ENCODE peak calls at places on chromosomes 11 and 22, in ten cellular contexts. C is testis, U is adrenal gland, J is breast epithelium, V is gastrocnemius medialis, P is HCT116, L is uterus, X is transverse colon, Y is stomach, K is K562. O is an unnamed sample. For H3K36me3, the result is how much of the 10 kb centered on the place peaks cover.

GRCh38 chr11:99320769-99321290 is 300.1 kb downstream of the CNTN5 start:
- DNase-seq in C (no peak), U (no peak), J (no peak), V (no peak), P (no peak), L (no peak), X (no peak), Y (no peak), K (no peak), O (no peak)

GRCh38 chr11:94400839-94401772 is at the start of gene GPR83:
- DNase-seq in C (peak), U (no peak), J (no peak), V (no peak), P (no peak), L (no peak), X (no peak), Y (no peak), K (no peak), O (no peak)

GRCh38 chr11:17986007-17986710 is 26.7 kb downstream of the SERGEF start:
- DNase-seq in C (peak), U (peak), J (no peak), V (peak), P (peak), L (peak), X (no peak), Y (no peak), K (no peak), O (peak)

GRCh38 chr11:116384876-116385275 is 387.9 kb downstream of the BUD13 start:
- DNase-seq in C (no peak), U (no peak), J (no peak), V (no peak), P (no peak), L (no peak), X (no peak), Y (no peak), K (no peak), O (no peak)

GRCh38 chr11:17930544-17931144 is 82.2 kb downstream of the SERGEF start:
- DNase-seq in C (no peak), U (no peak), J (no peak), V (no peak), P (no peak), L (no peak), X (no peak), Y (no peak), K (no peak), O (no peak)

GRCh38 chr22:43670545-43670944 is 141.6 kb downstream of the EFCAB6 start:
- DNase-seq in C (no peak), U (no peak), J (no peak), V (no peak), P (no peak), L (no peak), X (peak), Y (no peak), K (no peak), O (no peak)

GRCh38 chr11:85682330-85683305 is 3.4 kb downstream of the CCDC89 start:
- DNase-seq in C (peak), U (peak), J (peak), V (peak), P (no peak), L (peak), X (peak), Y (peak), K (peak), O (peak)

GRCh38 chr11:6927030-6927617 is 898 bp downstream of the ZNF215 start:
- DNase-seq in C (no peak), U (no peak), J (no peak), V (no peak), P (peak), L (no peak), X (peak), Y (no peak), K (no peak), O (no peak)

GRCh38 chr11:4453118-4453517 is 4.0 kb downstream of the OR52K2 start:
- DNase-seq in C (no peak), U (no peak), J (no peak), V (no peak), P (no peak), L (no peak), X (no peak), Y (no peak), K (no peak), O (no peak)

GRCh38 chr11:116725434-116726221 is 47.2 kb downstream of the BUD13 start:
- DNase-seq in C (peak), U (peak), J (no peak), V (peak), P (no peak), L (peak), X (no peak), Y (no peak), K (no peak), O (no peak)

GRCh38 chr22:25120093-25120561 is 79.5 kb upstream of the CRYBB3 start:
- DNase-seq in C (peak), U (peak), J (peak), V (peak), P (peak), L (no peak), X (peak), Y (peak), K (no peak), O (no peak)

GRCh38 chr11:12086271-12087074 is 23.9 kb upstream of the MICAL2 start:
- DNase-seq in C (peak), U (peak), J (no peak), V (peak), P (peak), L (peak), X (peak), Y (peak), K (no peak), O (peak)

GRCh38 chr11:85845052-85845631 is 10.0 kb upstream of the CCDC83 start:
- DNase-seq in C (no peak), U (no peak), J (no peak), V (no peak), P (no peak), L (no peak), X (no peak), Y (no peak), K (no peak), O (no peak)

GRCh38 chr11:10441652-10442503 is 13.2 kb upstream of the AMPD3 start:
- DNase-seq in C (no peak), U (no peak), J (no peak), V (no peak), P (no peak), L (no peak), X (no peak), Y (no peak), K (no peak), O (no peak)

GRCh38 chr11:87352759-87353707 is 315.3 kb downstream of the TMEM135 start:
- DNase-seq in C (peak), U (peak), J (peak), V (peak), P (peak), L (peak), X (peak), Y (peak), K (peak), O (peak)

GRCh38 chr11:36155770-36156485 is 133.3 kb downstream of the COMMD9 start:
- DNase-seq in C (no peak), U (no peak), J (no peak), V (no peak), P (no peak), L (no peak), X (no peak), Y (no peak), K (no peak), O (peak)

GRCh38 chr22:44407404-44408226 is 90.4 kb downstream of the RTL6 start:
- DNase-seq in C (peak), U (no peak), J (no peak), V (no peak), P (no peak), L (no peak), X (no peak), Y (peak), K (no peak), O (no peak)

GRCh38 chr11:2377511-2378443 is 667 bp downstream of the CD81 start:
- DNase-seq in C (peak), U (peak), J (peak), V (no peak), P (no peak), L (peak), X (peak), Y (peak), K (peak), O (peak)

GRCh38 chr11:131868769-131869482 is 498.5 kb downstream of the NTM start:
- DNase-seq in C (no peak), U (no peak), J (no peak), V (no peak), P (no peak), L (no peak), X (no peak), Y (no peak), K (no peak), O (no peak)

GRCh38 chr11:87228820-87229219 is 191.1 kb downstream of the TMEM135 start:
- DNase-seq in C (no peak), U (no peak), J (no peak), V (no peak), P (no peak), L (no peak), X (no peak), Y (no peak), K (no peak), O (no peak)

GRCh38 chr11:73335204-73335923 is 27.3 kb downstream of the ARHGEF17 start:
- DNase-seq in C (peak), U (peak), J (peak), V (peak), P (peak), L (peak), X (peak), Y (peak), K (peak), O (peak)

GRCh38 chr11:2149471-2150205 is 10.4 kb upstream of the IGF2 start:
- DNase-seq in C (no peak), U (no peak), J (no peak), V (no peak), P (no peak), L (no peak), X (no peak), Y (no peak), K (no peak), O (no peak)

GRCh38 chr11:38543951-38544350 is 1945.9 kb upstream of the RAG2 start:
- DNase-seq in C (no peak), U (no peak), J (no peak), V (no peak), P (no peak), L (no peak), X (no peak), Y (no peak), K (no peak), O (no peak)

GRCh38 chr22:50699754-50700386 is 27.2 kb downstream of the SHANK3 start:
- DNase-seq in C (no peak), U (peak), J (no peak), V (no peak), P (no peak), L (no peak), X (no peak), Y (no peak), K (peak), O (peak)

GRCh38 chr22:49393526-49393925 is 434.1 kb downstream of the BRD1 start:
- DNase-seq in C (peak), U (no peak), J (no peak), V (no peak), P (no peak), L (no peak), X (no peak), Y (no peak), K (no peak), O (no peak)

GRCh38 chr11:101470881-101471535 is 112.8 kb downstream of the TRPC6 start:
- DNase-seq in C (no peak), U (no peak), J (no peak), V (no peak), P (no peak), L (no peak), X (no peak), Y (no peak), K (no peak), O (no peak)

GRCh38 chr11:66905631-66906030 is 48.8 kb downstream of the LRFN4 start:
- DNase-seq in C (no peak), U (no peak), J (no peak), V (no peak), P (no peak), L (no peak), X (no peak), Y (no peak), K (no peak), O (no peak)

GRCh38 chr11:86041975-86042378 is 26.9 kb downstream of the PICALM start:
- DNase-seq in C (peak), U (peak), J (peak), V (peak), P (peak), L (peak), X (peak), Y (peak), K (peak), O (peak)

GRCh38 chr11:22430286-22430685 is 92.1 kb downstream of the SLC17A6 start:
- DNase-seq in C (no peak), U (no peak), J (no peak), V (no peak), P (no peak), L (no peak), X (no peak), Y (no peak), K (no peak), O (no peak)

GRCh38 chr11:64025205-64025604 is 10.5 kb upstream of the FLRT1 start:
- DNase-seq in C (no peak), U (no peak), J (no peak), V (no peak), P (no peak), L (no peak), X (no peak), Y (no peak), K (no peak), O (no peak)

GRCh38 chr11:72236083-72236697 is 7.8 kb downstream of the PHOX2A start:
- DNase-seq in C (peak), U (no peak), J (peak), V (no peak), P (no peak), L (no peak), X (no peak), Y (no peak), K (no peak), O (no peak)

GRCh38 chr22:43820671-43821305 is 8.7 kb upstream of the EFCAB6 start:
- DNase-seq in C (no peak), U (no peak), J (no peak), V (no peak), P (no peak), L (no peak), X (no peak), Y (no peak), K (no peak), O (no peak)

GRCh38 chr11:20193307-20193706 is 33.0 kb upstream of the DBX1 start:
- DNase-seq in C (no peak), U (no peak), J (no peak), V (no peak), P (no peak), L (no peak), X (no peak), Y (no peak), K (no peak), O (no peak)

GRCh38 chr22:20054034-20054427 is 26.0 kb upstream of the DGCR8 start:
- DNase-seq in C (no peak), U (no peak), J (no peak), V (no peak), P (no peak), L (no peak), X (no peak), Y (no peak), K (no peak), O (no peak)

GRCh38 chr22:19576460-19577421 is 52.5 kb upstream of the CLDN5 start:
- DNase-seq in C (no peak), U (peak), J (no peak), V (no peak), P (no peak), L (no peak), X (no peak), Y (no peak), K (peak), O (no peak)

GRCh38 chr22:28920757-28921584 is 37.6 kb downstream of the ZNRF3 start:
- DNase-seq in C (no peak), U (no peak), J (no peak), V (no peak), P (no peak), L (no peak), X (no peak), Y (no peak), K (no peak), O (no peak)

GRCh38 chr11:123057604-123058305 is 4.2 kb downstream of the HSPA8 start:
- DNase-seq in C (no peak), U (no peak), J (no peak), V (no peak), P (no peak), L (no peak), X (no peak), Y (no peak), K (no peak), O (no peak)

GRCh38 chr11:123061403-123062157 is at the start of gene HSPA8:
- DNase-seq in C (peak), U (peak), J (peak), V (peak), P (no peak), L (peak), X (peak), Y (peak), K (peak), O (peak)

GRCh38 chr11:123062158-123062891 is 389 bp upstream of the HSPA8 start:
- DNase-seq in C (peak), U (peak), J (peak), V (peak), P (peak), L (peak), X (peak), Y (peak), K (peak), O (peak)

GRCh38 chr11:123062892-123063395 is 1.0 kb upstream of the HSPA8 start:
- DNase-seq in C (no peak), U (no peak), J (no peak), V (no peak), P (no peak), L (no peak), X (no peak), Y (no peak), K (peak), O (no peak)

DNA sequence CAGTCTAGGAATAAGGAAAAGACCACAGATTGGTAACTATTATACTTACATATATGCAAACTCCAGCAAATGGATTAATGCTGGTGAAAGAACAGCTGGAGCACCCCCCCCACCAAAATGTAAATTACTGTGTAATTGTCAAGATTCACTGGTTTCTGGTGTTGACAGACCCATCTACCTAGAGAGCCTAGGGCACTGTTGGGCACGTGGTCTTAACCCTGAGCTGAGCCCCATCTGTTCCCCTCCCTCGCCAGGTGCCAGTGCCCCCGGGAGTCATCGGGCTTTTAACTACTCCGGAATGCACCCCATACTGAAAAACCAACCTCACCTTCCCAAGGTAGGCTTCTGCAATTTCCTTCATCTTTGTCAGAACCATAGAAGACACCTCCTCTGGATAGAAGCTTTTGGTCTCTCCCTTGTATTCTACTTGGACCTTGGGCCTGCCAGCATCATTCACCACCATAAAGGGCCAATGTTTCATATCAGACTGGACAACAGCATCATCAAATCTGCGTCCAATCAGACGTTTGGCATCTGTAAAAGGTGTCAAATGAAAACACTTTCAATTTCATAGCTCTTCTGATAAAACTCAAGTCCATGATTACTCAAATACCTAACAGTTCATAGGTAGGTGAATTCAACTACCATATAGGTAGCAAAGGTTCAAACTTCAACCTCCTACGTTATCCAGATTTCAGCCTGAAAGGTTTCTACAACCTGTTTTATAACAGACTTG is 1.5 kb downstream of the HSPA8 start:
- DNase-seq in C (no peak), U (no peak), J (no peak), V (no peak), P (no peak), L (no peak), X (peak), Y (no peak), K (peak), O (no peak)
- TF ChIP-seq POLR2A in C (no peak), U (no peak), J (no peak), V (no peak), P (no peak), L (no peak), X (no peak), Y (no peak), K (no peak), O (no peak)

DNA sequence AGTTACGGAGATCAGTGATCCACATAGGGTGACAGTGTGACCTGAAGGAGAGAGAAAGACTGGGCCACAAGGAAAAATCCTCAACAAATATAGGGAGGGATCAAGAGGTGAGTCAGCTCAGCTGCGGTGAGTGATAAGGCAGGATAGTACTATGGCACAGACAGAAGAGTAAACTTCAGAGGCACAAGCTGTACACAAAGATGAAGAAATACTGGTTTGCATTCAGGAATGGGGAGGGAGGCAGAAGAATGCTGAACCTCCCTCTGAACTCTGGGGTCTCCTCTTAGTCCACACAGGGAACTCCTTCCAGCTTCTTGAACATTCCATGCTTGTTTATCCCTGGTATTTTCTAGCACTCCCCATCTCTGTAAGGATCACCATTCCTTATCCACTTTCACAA is 162.7 kb downstream of the BARX2 start:
- DNase-seq in C (no peak), U (no peak), J (no peak), V (no peak), P (no peak), L (no peak), X (no peak), Y (no peak), K (no peak), O (no peak)
- H3K36me3 ChIP-seq in C (under half), U (under half), J (under half), V (under half), P (under half), L (under half), X (under half), Y (under half), K (under half), O (under half)

DNA sequence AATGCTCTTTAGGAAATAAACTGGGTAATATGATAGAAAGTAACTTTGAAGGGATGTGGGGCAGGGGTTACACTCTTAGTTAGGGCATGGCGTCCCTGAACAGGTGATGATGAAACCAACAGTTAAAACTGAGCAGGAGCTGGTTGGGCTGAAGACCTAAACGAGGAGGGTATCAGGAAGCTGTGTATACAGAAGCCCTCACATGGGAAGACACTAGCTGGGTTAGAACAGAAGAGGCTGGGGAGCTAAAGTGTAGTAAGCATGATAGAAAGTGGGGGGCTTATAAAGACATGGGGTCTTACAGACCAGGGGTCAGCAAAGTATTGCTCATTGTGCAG is 5.2 kb upstream of the CRTAM start:
- DNase-seq in C (no peak), U (no peak), J (no peak), V (no peak), P (no peak), L (no peak), X (no peak), Y (no peak), K (no peak), O (no peak)
- TF ChIP-seq POLR2A in C (no peak), U (no peak), J (no peak), V (no peak), P (no peak), L (no peak), X (no peak), Y (no peak), K (no peak), O (no peak)

DNA sequence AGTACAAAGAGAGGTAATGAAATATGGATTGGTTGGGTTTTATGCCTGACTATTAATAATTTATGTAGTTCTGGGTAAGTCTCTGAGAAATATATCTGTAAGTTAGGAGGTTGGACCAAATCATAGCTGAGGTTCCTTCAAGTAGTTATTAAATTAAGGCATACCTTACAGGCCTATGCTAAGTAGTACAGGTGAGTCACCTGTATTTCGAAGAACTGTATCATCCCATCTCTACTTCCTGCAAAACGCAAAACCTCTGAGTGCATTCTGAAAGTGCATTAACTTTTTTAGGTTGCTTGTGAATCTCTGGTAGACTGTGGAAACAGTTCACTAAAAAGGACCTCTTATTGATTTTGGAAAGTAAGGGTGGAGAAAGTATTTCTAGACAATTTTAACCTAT is 37.1 kb downstream of the APOL5 start:
- DNase-seq in C (no peak), U (no peak), J (no peak), V (no peak), P (no peak), L (no peak), X (no peak), Y (no peak), K (no peak), O (no peak)
- H3K36me3 ChIP-seq in C (under half), U (under half), J (under half), V (under half), P (under half), L (under half), X (under half), Y (under half), K (under half), O (under half)

O was measured in ovary.